ENCODE peak calls at places on chromosomes 3 and 15, in eight cellular contexts. One of them, this sample, is unnamed.

GRCh38 chr3:129282727-129283327 is 4.2 kb downstream of the HMCES start:
- DNase-seq in spleen: no peak
- DNase-seq in GM23248: peak
- DNase-seq in fibroblast of lung: peak
- DNase-seq in pancreas: no peak
- DNase-seq in endodermal cell: no peak
- DNase-seq in HepG2: peak
- DNase-seq in psoas muscle: no peak
- DNase-seq in this sample: no peak

GRCh38 chr3:31738423-31738822 is 205.7 kb downstream of the STT3B start:
- DNase-seq in fibroblast of lung: no peak
- DNase-seq in GM23248: no peak
- DNase-seq in spleen: no peak
- DNase-seq in pancreas: no peak
- DNase-seq in HepG2: no peak
- DNase-seq in psoas muscle: no peak
- DNase-seq in endodermal cell: no peak
- DNase-seq in this sample: no peak

GRCh38 chr15:96343529-96344072 is 13.1 kb downstream of the NR2F2 start:
- DNase-seq in psoas muscle: peak
- DNase-seq in pancreas: peak
- DNase-seq in spleen: no peak
- DNase-seq in fibroblast of lung: peak
- DNase-seq in GM23248: no peak
- DNase-seq in HepG2: no peak
- DNase-seq in endodermal cell: peak
- DNase-seq in this sample: no peak

GRCh38 chr15:61715082-61715481 is 345.2 kb downstream of the VPS13C start:
- DNase-seq in endodermal cell: no peak
- DNase-seq in HepG2: no peak
- DNase-seq in pancreas: no peak
- DNase-seq in GM23248: peak
- DNase-seq in fibroblast of lung: peak
- DNase-seq in spleen: no peak
- DNase-seq in psoas muscle: no peak
- DNase-seq in this sample: no peak

GRCh38 chr15:77123854-77124253 is 52.9 kb upstream of the TSPAN3 start:
- DNase-seq in HepG2: no peak
- DNase-seq in fibroblast of lung: no peak
- DNase-seq in GM23248: no peak
- DNase-seq in spleen: no peak
- DNase-seq in psoas muscle: no peak
- DNase-seq in pancreas: no peak
- DNase-seq in endodermal cell: no peak
- DNase-seq in this sample: no peak

GRCh38 chr3:132911741-132912415 is 126.3 kb upstream of the TMEM108 start:
- DNase-seq in HepG2: no peak
- DNase-seq in fibroblast of lung: no peak
- DNase-seq in endodermal cell: no peak
- DNase-seq in GM23248: peak
- DNase-seq in psoas muscle: no peak
- DNase-seq in pancreas: no peak
- DNase-seq in spleen: no peak
- DNase-seq in this sample: no peak

GRCh38 chr15:93082861-93083260 is 6.2 kb downstream of the RGMA start:
- DNase-seq in pancreas: no peak
- DNase-seq in spleen: no peak
- DNase-seq in fibroblast of lung: no peak
- DNase-seq in endodermal cell: no peak
- DNase-seq in HepG2: no peak
- DNase-seq in psoas muscle: peak
- DNase-seq in GM23248: no peak
- DNase-seq in this sample: no peak

GRCh38 chr3:12708584-12709192 is 44.8 kb upstream of the RAF1 start:
- DNase-seq in spleen: no peak
- DNase-seq in endodermal cell: no peak
- DNase-seq in psoas muscle: peak
- DNase-seq in pancreas: no peak
- DNase-seq in HepG2: no peak
- DNase-seq in fibroblast of lung: peak
- DNase-seq in GM23248: peak
- DNase-seq in this sample: no peak

GRCh38 chr3:170491901-170492300 is 73.2 kb downstream of the CLDN11 start:
- DNase-seq in fibroblast of lung: no peak
- DNase-seq in GM23248: no peak
- DNase-seq in endodermal cell: no peak
- DNase-seq in psoas muscle: no peak
- DNase-seq in pancreas: no peak
- DNase-seq in HepG2: no peak
- DNase-seq in spleen: no peak
- DNase-seq in this sample: no peak

GRCh38 chr3:143158549-143158988 is 39.0 kb downstream of the CHST2 start:
- DNase-seq in psoas muscle: no peak
- DNase-seq in spleen: no peak
- DNase-seq in fibroblast of lung: no peak
- DNase-seq in endodermal cell: no peak
- DNase-seq in HepG2: no peak
- DNase-seq in GM23248: peak
- DNase-seq in pancreas: no peak
- DNase-seq in this sample: no peak

GRCh38 chr15:97978408-97979130 is 18.1 kb downstream of the ARRDC4 start:
- DNase-seq in pancreas: no peak
- DNase-seq in endodermal cell: no peak
- DNase-seq in fibroblast of lung: peak
- DNase-seq in spleen: no peak
- DNase-seq in HepG2: peak
- DNase-seq in GM23248: peak
- DNase-seq in psoas muscle: no peak
- DNase-seq in this sample: no peak

GRCh38 chr3:196569003-196569516 is 600 bp downstream of the FBXO45 start:
- DNase-seq in endodermal cell: peak
- DNase-seq in HepG2: peak
- DNase-seq in spleen: peak
- DNase-seq in psoas muscle: peak
- DNase-seq in fibroblast of lung: peak
- DNase-seq in pancreas: peak
- DNase-seq in GM23248: peak
- DNase-seq in this sample: peak

GRCh38 chr3:121592856-121593702 is at the start of gene FBXO40:
- DNase-seq in GM23248: no peak
- DNase-seq in endodermal cell: peak
- DNase-seq in pancreas: no peak
- DNase-seq in fibroblast of lung: no peak
- DNase-seq in spleen: no peak
- DNase-seq in psoas muscle: peak
- DNase-seq in HepG2: no peak
- DNase-seq in this sample: peak

GRCh38 chr3:71510485-71510884 is 73.0 kb downstream of the FOXP1 start:
- DNase-seq in GM23248: peak
- DNase-seq in fibroblast of lung: peak
- DNase-seq in spleen: no peak
- DNase-seq in psoas muscle: no peak
- DNase-seq in HepG2: peak
- DNase-seq in endodermal cell: peak
- DNase-seq in pancreas: no peak
- DNase-seq in this sample: no peak

GRCh38 chr15:93057618-93058017 is 31.4 kb downstream of the RGMA start:
- DNase-seq in pancreas: peak
- DNase-seq in spleen: no peak
- DNase-seq in fibroblast of lung: no peak
- DNase-seq in psoas muscle: no peak
- DNase-seq in GM23248: no peak
- DNase-seq in endodermal cell: no peak
- DNase-seq in HepG2: no peak
- DNase-seq in this sample: no peak

GRCh38 chr3:53812434-53812833 is 33.8 kb downstream of the CHDH start:
- DNase-seq in GM23248: no peak
- DNase-seq in spleen: no peak
- DNase-seq in HepG2: no peak
- DNase-seq in psoas muscle: no peak
- DNase-seq in endodermal cell: peak
- DNase-seq in fibroblast of lung: no peak
- DNase-seq in pancreas: no peak
- DNase-seq in this sample: no peak

GRCh38 chr3:120506076-120506827 is 55.5 kb upstream of the FSTL1 start:
- DNase-seq in fibroblast of lung: peak
- DNase-seq in pancreas: no peak
- DNase-seq in HepG2: peak
- DNase-seq in GM23248: peak
- DNase-seq in psoas muscle: no peak
- DNase-seq in endodermal cell: no peak
- DNase-seq in spleen: no peak
- DNase-seq in this sample: no peak

GRCh38 chr3:178482981-178483380 is 53.3 kb upstream of the KCNMB2 start:
- DNase-seq in psoas muscle: no peak
- DNase-seq in fibroblast of lung: no peak
- DNase-seq in spleen: no peak
- DNase-seq in HepG2: no peak
- DNase-seq in endodermal cell: no peak
- DNase-seq in pancreas: no peak
- DNase-seq in GM23248: peak
- DNase-seq in this sample: no peak

GRCh38 chr3:101851833-101852232 is 2.5 kb downstream of the NFKBIZ start:
- DNase-seq in GM23248: no peak
- DNase-seq in spleen: no peak
- DNase-seq in psoas muscle: no peak
- DNase-seq in fibroblast of lung: no peak
- DNase-seq in HepG2: no peak
- DNase-seq in endodermal cell: no peak
- DNase-seq in pancreas: no peak
- DNase-seq in this sample: no peak

GRCh38 chr3:127783166-127783565 is 39.1 kb downstream of the MGLL start:
- DNase-seq in GM23248: no peak
- DNase-seq in endodermal cell: no peak
- DNase-seq in fibroblast of lung: no peak
- DNase-seq in spleen: peak
- DNase-seq in pancreas: no peak
- DNase-seq in HepG2: no peak
- DNase-seq in psoas muscle: peak
- DNase-seq in this sample: no peak

GRCh38 chr15:67550522-67550921 is 8.0 kb downstream of the MAP2K5 start:
- DNase-seq in HepG2: no peak
- DNase-seq in fibroblast of lung: peak
- DNase-seq in endodermal cell: no peak
- DNase-seq in GM23248: peak
- DNase-seq in pancreas: no peak
- DNase-seq in spleen: no peak
- DNase-seq in psoas muscle: no peak
- DNase-seq in this sample: no peak

GRCh38 chr15:80508783-80509182 is 104.6 kb downstream of the ARNT2 start:
- DNase-seq in GM23248: no peak
- DNase-seq in fibroblast of lung: no peak
- DNase-seq in endodermal cell: no peak
- DNase-seq in spleen: no peak
- DNase-seq in HepG2: no peak
- DNase-seq in psoas muscle: no peak
- DNase-seq in pancreas: no peak
- DNase-seq in this sample: no peak

GRCh38 chr3:175911937-175912336 is 1052.8 kb downstream of the NAALADL2 start:
- DNase-seq in GM23248: no peak
- DNase-seq in endodermal cell: no peak
- DNase-seq in HepG2: no peak
- DNase-seq in spleen: no peak
- DNase-seq in psoas muscle: no peak
- DNase-seq in fibroblast of lung: no peak
- DNase-seq in pancreas: no peak
- DNase-seq in this sample: no peak

GRCh38 chr3:37173806-37174205 is 576 bp downstream of the LRRFIP2 start:
- DNase-seq in psoas muscle: no peak
- DNase-seq in endodermal cell: no peak
- DNase-seq in pancreas: no peak
- DNase-seq in spleen: no peak
- DNase-seq in GM23248: no peak
- DNase-seq in HepG2: no peak
- DNase-seq in fibroblast of lung: no peak
- DNase-seq in this sample: no peak

GRCh38 chr3:37168896-37169295 is 5.5 kb downstream of the LRRFIP2 start:
- DNase-seq in psoas muscle: no peak
- DNase-seq in fibroblast of lung: no peak
- DNase-seq in HepG2: no peak
- DNase-seq in pancreas: no peak
- DNase-seq in endodermal cell: no peak
- DNase-seq in spleen: no peak
- DNase-seq in GM23248: no peak
- DNase-seq in this sample: no peak

GRCh38 chr3:37171144-37171543 is 3.2 kb downstream of the LRRFIP2 start:
- DNase-seq in GM23248: no peak
- DNase-seq in HepG2: no peak
- DNase-seq in pancreas: no peak
- DNase-seq in endodermal cell: no peak
- DNase-seq in psoas muscle: peak
- DNase-seq in spleen: no peak
- DNase-seq in fibroblast of lung: no peak
- DNase-seq in this sample: no peak

GRCh38 chr3:37170513-37170912 is 3.9 kb downstream of the LRRFIP2 start:
- DNase-seq in endodermal cell: no peak
- DNase-seq in pancreas: no peak
- DNase-seq in fibroblast of lung: no peak
- DNase-seq in GM23248: no peak
- DNase-seq in spleen: no peak
- DNase-seq in HepG2: no peak
- DNase-seq in psoas muscle: no peak
- DNase-seq in this sample: no peak

GRCh38 chr3:37170097-37170496 is 4.3 kb downstream of the LRRFIP2 start:
- DNase-seq in pancreas: no peak
- DNase-seq in psoas muscle: no peak
- DNase-seq in spleen: no peak
- DNase-seq in fibroblast of lung: no peak
- DNase-seq in GM23248: no peak
- DNase-seq in endodermal cell: no peak
- DNase-seq in HepG2: peak
- DNase-seq in this sample: no peak
- H3K27ac ChIP-seq in pancreas: no peak
- H3K27ac ChIP-seq in psoas muscle: peak
- H3K27ac ChIP-seq in spleen: no peak
- H3K27ac ChIP-seq in fibroblast of lung: peak
- H3K27ac ChIP-seq in GM23248: no peak
- H3K27ac ChIP-seq in endodermal cell: no peak
- H3K27ac ChIP-seq in HepG2: no peak
- H3K27ac ChIP-seq in this sample: no peak

GRCh38 chr15:48317221-48317620 is 14.0 kb upstream of the DUT start:
- DNase-seq in psoas muscle: no peak
- DNase-seq in spleen: no peak
- DNase-seq in GM23248: no peak
- DNase-seq in fibroblast of lung: no peak
- DNase-seq in pancreas: no peak
- DNase-seq in endodermal cell: no peak
- DNase-seq in HepG2: no peak
- DNase-seq in this sample: no peak
- H3K27ac ChIP-seq in psoas muscle: no peak
- H3K27ac ChIP-seq in spleen: no peak
- H3K27ac ChIP-seq in GM23248: no peak
- H3K27ac ChIP-seq in fibroblast of lung: no peak
- H3K27ac ChIP-seq in pancreas: no peak
- H3K27ac ChIP-seq in endodermal cell: no peak
- H3K27ac ChIP-seq in HepG2: no peak
- H3K27ac ChIP-seq in this sample: no peak

GRCh38 chr3:192068464-192069254 is 607.7 kb downstream of the PYDC2 start:
- DNase-seq in HepG2: no peak
- DNase-seq in endodermal cell: no peak
- DNase-seq in pancreas: no peak
- DNase-seq in psoas muscle: no peak
- DNase-seq in spleen: no peak
- DNase-seq in GM23248: no peak
- DNase-seq in fibroblast of lung: no peak
- DNase-seq in this sample: no peak
- H3K27ac ChIP-seq in HepG2: no peak
- H3K27ac ChIP-seq in endodermal cell: no peak
- H3K27ac ChIP-seq in pancreas: no peak
- H3K27ac ChIP-seq in psoas muscle: no peak
- H3K27ac ChIP-seq in spleen: no peak
- H3K27ac ChIP-seq in GM23248: no peak
- H3K27ac ChIP-seq in fibroblast of lung: no peak
- H3K27ac ChIP-seq in this sample: no peak

GRCh38 chr3:11632564-11632963 is 11.2 kb downstream of the VGLL4 start:
- DNase-seq in spleen: no peak
- DNase-seq in endodermal cell: no peak
- DNase-seq in psoas muscle: no peak
- DNase-seq in pancreas: no peak
- DNase-seq in HepG2: no peak
- DNase-seq in GM23248: no peak
- DNase-seq in fibroblast of lung: no peak
- DNase-seq in this sample: no peak
- H3K27ac ChIP-seq in spleen: no peak
- H3K27ac ChIP-seq in endodermal cell: peak
- H3K27ac ChIP-seq in psoas muscle: peak
- H3K27ac ChIP-seq in pancreas: no peak
- H3K27ac ChIP-seq in HepG2: no peak
- H3K27ac ChIP-seq in GM23248: peak
- H3K27ac ChIP-seq in fibroblast of lung: no peak
- H3K27ac ChIP-seq in this sample: no peak

This sample was measured in dorsolateral prefrontal cortex.